ENCODE peak calls at places on chromosomes 4 and X, in ten cellular contexts. Q, V, S, U, Y, G, W, J, H and F are unnamed samples.

GRCh38 chr4:2852481-2852881 is 8.8 kb downstream of the ADD1 start:
- DNase-seq in U (no peak), J (no peak), Q (no peak), H (no peak), W (peak), S (no peak), V (no peak), Y (no peak), G (no peak), F (no peak)

GRCh38 chr4:38523524-38524448 is 140.2 kb upstream of the KLF3 start:
- DNase-seq in Q (no peak), U (no peak), Y (no peak), G (no peak), V (no peak), W (no peak), H (no peak), J (peak), S (no peak), F (no peak)

GRCh38 chr4:499563-499962 is 553 bp downstream of the PIGG start:
- DNase-seq in U (no peak), V (no peak), Q (no peak), W (no peak), S (peak), J (no peak), G (no peak), H (no peak), Y (no peak), F (no peak)

GRCh38 chr4:152032722-152033131 is 271.9 kb upstream of the GATB start:
- DNase-seq in J (no peak), S (no peak), U (peak), V (peak), G (no peak), W (no peak), Q (peak), H (peak), Y (no peak), F (no peak)

GRCh38 chr4:72006576-72006975 is 25.2 kb upstream of the NPFFR2 start:
- DNase-seq in S (no peak), G (no peak), V (peak), U (no peak), Q (peak), W (no peak), H (peak), Y (no peak), J (no peak), F (no peak)

GRCh38 chr4:183467246-183467645 is 22.8 kb downstream of the CDKN2AIP start:
- DNase-seq in H (no peak), G (no peak), W (no peak), S (no peak), U (no peak), V (no peak), Q (no peak), J (no peak), Y (no peak), F (no peak)

GRCh38 chrX:13891367-13892146 is 74.7 kb upstream of the GPM6B start:
- DNase-seq in W (no peak), Y (no peak), Q (no peak), J (no peak), H (no peak), V (no peak), S (no peak), G (no peak), U (peak), F (no peak)

GRCh38 chr4:26048378-26048882 is 134.4 kb downstream of the SMIM20 start:
- DNase-seq in S (no peak), J (no peak), Y (no peak), U (no peak), W (no peak), Q (peak), V (peak), H (peak), G (no peak), F (no peak)

GRCh38 chr4:40121515-40121914 is 64.9 kb downstream of the N4BP2 start:
- DNase-seq in Q (peak), Y (no peak), S (no peak), V (peak), U (peak), W (no peak), H (peak), J (no peak), G (no peak), F (no peak)

GRCh38 chr4:6749340-6750171 is 33.0 kb upstream of the KIAA0232 start:
- DNase-seq in S (no peak), W (peak), G (no peak), H (peak), J (no peak), Q (peak), V (peak), U (no peak), Y (no peak), F (no peak)

GRCh38 chr4:1568855-1569460 is 115.2 kb downstream of the FAM53A start:
- DNase-seq in Q (no peak), V (no peak), W (peak), H (no peak), Y (no peak), S (peak), J (no peak), U (no peak), G (no peak), F (no peak)

GRCh38 chr4:182014164-182014563 is 229.0 kb upstream of the TENM3 start:
- DNase-seq in J (no peak), V (no peak), G (no peak), Y (no peak), H (no peak), W (no peak), S (no peak), U (no peak), Q (no peak), F (no peak)

GRCh38 chr4:169033660-169034059 is 23.6 kb upstream of the CBR4 start:
- DNase-seq in J (no peak), V (peak), G (no peak), S (no peak), Y (peak), U (no peak), Q (no peak), W (no peak), H (no peak), F (peak)

GRCh38 chrX:19811807-19812604 is 75.4 kb downstream of the SH3KBP1 start:
- DNase-seq in W (no peak), S (no peak), U (no peak), Q (peak), V (no peak), Y (no peak), J (no peak), G (no peak), H (peak), F (no peak)

GRCh38 chr4:7387925-7388324 is 46.8 kb downstream of the PSAPL1 start:
- DNase-seq in H (no peak), Y (no peak), V (no peak), S (no peak), U (no peak), Q (no peak), J (no peak), W (no peak), G (no peak), F (peak)

GRCh38 chr4:175405961-175406360 is 406.1 kb downstream of the GPM6A start:
- DNase-seq in V (no peak), S (no peak), Y (no peak), Q (no peak), H (no peak), J (no peak), U (no peak), W (no peak), G (no peak), F (no peak)

GRCh38 chr4:102575369-102576129 is 74.4 kb downstream of the NFKB1 start:
- DNase-seq in G (no peak), H (peak), Y (no peak), S (no peak), V (no peak), J (no peak), U (no peak), Q (no peak), W (no peak), F (no peak)

GRCh38 chr4:124710911-124711310 is 1.6 kb downstream of the ANKRD50 start:
- DNase-seq in G (peak), H (no peak), U (no peak), Q (peak), W (no peak), S (no peak), Y (no peak), J (no peak), V (peak), F (no peak)

GRCh38 chr4:13236485-13236884 is 247.7 kb downstream of the RAB28 start:
- DNase-seq in S (no peak), W (no peak), U (no peak), J (no peak), Q (no peak), G (no peak), Y (no peak), H (no peak), V (no peak), F (no peak)

GRCh38 chr4:165563851-165564250 is 185.0 kb downstream of the CPE start:
- DNase-seq in Y (no peak), U (no peak), W (no peak), V (peak), S (no peak), J (no peak), G (no peak), H (peak), Q (no peak), F (no peak)

GRCh38 chr4:123995939-123996338 is 599.3 kb downstream of the SPRY1 start:
- DNase-seq in W (no peak), S (no peak), Q (peak), U (no peak), G (no peak), J (no peak), H (peak), V (peak), Y (no peak), F (no peak)

GRCh38 chr4:155906554-155907247 is 3.2 kb downstream of the TDO2 start:
- DNase-seq in Q (peak), S (no peak), V (peak), H (peak), G (peak), J (no peak), W (no peak), Y (peak), U (no peak), F (no peak)

GRCh38 chrX:41384041-41384705 is 50.2 kb downstream of the DDX3X start:
- DNase-seq in W (peak), V (peak), U (peak), J (peak), Q (peak), Y (no peak), S (peak), H (peak), G (no peak), F (no peak)

GRCh38 chr4:136526517-136526916 is 1005.8 kb downstream of the PCDH18 start:
- DNase-seq in U (no peak), S (no peak), G (no peak), W (no peak), V (no peak), Q (no peak), H (peak), Y (no peak), J (no peak), F (no peak)

GRCh38 chr4:110637408-110638131 is 14.7 kb upstream of the PITX2 start:
- DNase-seq in U (no peak), Y (no peak), S (peak), V (no peak), W (no peak), J (no peak), G (no peak), Q (peak), H (no peak), F (no peak)

GRCh38 chr4:181143241-181143854 is 1099.9 kb upstream of the TENM3 start:
- DNase-seq in V (peak), Q (peak), S (peak), H (peak), W (peak), J (peak), Y (peak), G (peak), U (peak), F (peak)

GRCh38 chr4:4694296-4694772 is 152.5 kb upstream of the STX18 start:
- DNase-seq in Q (peak), Y (no peak), W (no peak), S (peak), H (no peak), U (peak), J (no peak), V (no peak), G (no peak), F (peak)

GRCh38 chr4:137213372-137214173 is 318.7 kb downstream of the PCDH18 start:
- DNase-seq in H (peak), Q (peak), G (no peak), U (no peak), S (no peak), W (no peak), Y (no peak), J (no peak), V (peak), F (no peak)

GRCh38 chr4:11914406-11914805 is 485.7 kb upstream of the HS3ST1 start:
- DNase-seq in Q (no peak), G (no peak), V (peak), H (no peak), J (no peak), S (peak), U (no peak), Y (no peak), W (no peak), F (no peak)

GRCh38 chr4:40486534-40486933 is 143.1 kb downstream of the RBM47 start:
- DNase-seq in H (peak), W (no peak), Y (no peak), V (peak), J (no peak), S (no peak), U (no peak), G (no peak), Q (peak), F (no peak)

GRCh38 chr4:182242793-182243192 is 409 bp upstream of the TENM3 start:
- DNase-seq in V (peak), Q (no peak), Y (no peak), S (no peak), H (peak), U (no peak), J (no peak), G (no peak), W (no peak), F (no peak)